ENCODE peak calls at places on chromosomes 12 and 14, in five cellular contexts. One of them, this sample, is unnamed.

GRCh38 chr14:41549821-41550597 is 56.7 kb upstream of the LRFN5 start:
- DNase-seq in Caco-2: no peak
- DNase-seq in epithelial cell of esophagus: peak; percentile 34
- DNase-seq in ELR: peak; percentile 56
- DNase-seq in HCEC 1CT: no peak
- DNase-seq in this sample: no peak

GRCh38 chr12:462936-463705 is 3.4 kb downstream of the B4GALNT3 start:
- DNase-seq in Caco-2: no peak
- DNase-seq in epithelial cell of esophagus: peak; percentile 81
- DNase-seq in ELR: no peak
- DNase-seq in HCEC 1CT: no peak
- DNase-seq in this sample: no peak

GRCh38 chr12:93573552-93574223 is 1.2 kb downstream of the SOCS2 start:
- DNase-seq in Caco-2: peak; percentile 48
- DNase-seq in epithelial cell of esophagus: peak; percentile 77
- DNase-seq in ELR: peak; percentile 84
- DNase-seq in HCEC 1CT: peak; percentile 56
- DNase-seq in this sample: no peak

GRCh38 chr12:93015970-93016751 is 87.1 kb upstream of the EEA1 start:
- DNase-seq in Caco-2: peak; percentile 81
- DNase-seq in epithelial cell of esophagus: peak; percentile 52
- DNase-seq in ELR: no peak
- DNase-seq in HCEC 1CT: no peak
- DNase-seq in this sample: no peak

GRCh38 chr12:49810159-49810459 is 18.1 kb downstream of the NCKAP5L start:
- DNase-seq in Caco-2: no peak
- DNase-seq in epithelial cell of esophagus: no peak
- DNase-seq in ELR: no peak
- DNase-seq in HCEC 1CT: no peak
- DNase-seq in this sample: no peak

GRCh38 chr14:85466678-85467077 is 63.3 kb upstream of the FLRT2 start:
- DNase-seq in Caco-2: no peak
- DNase-seq in epithelial cell of esophagus: peak; percentile 15
- DNase-seq in ELR: peak; percentile 50
- DNase-seq in HCEC 1CT: peak; percentile 21
- DNase-seq in this sample: no peak

GRCh38 chr12:120761581-120761980 is 36.0 kb downstream of the ACADS start:
- DNase-seq in Caco-2: no peak
- DNase-seq in epithelial cell of esophagus: peak; percentile 99
- DNase-seq in ELR: no peak
- DNase-seq in HCEC 1CT: no peak
- DNase-seq in this sample: no peak

GRCh38 chr12:54240971-54241588 is 38.8 kb downstream of the CBX5 start:
- DNase-seq in Caco-2: no peak
- DNase-seq in epithelial cell of esophagus: peak; percentile 78
- DNase-seq in ELR: no peak
- DNase-seq in HCEC 1CT: no peak
- DNase-seq in this sample: no peak

GRCh38 chr14:21852061-21852664 is 178.5 kb upstream of the OR4E1 start:
- DNase-seq in Caco-2: peak; percentile 46
- DNase-seq in epithelial cell of esophagus: peak; percentile 54
- DNase-seq in ELR: peak; percentile 34
- DNase-seq in HCEC 1CT: peak; percentile 5
- DNase-seq in this sample: peak; percentile 4

GRCh38 chr14:31895206-31895605 is 181.9 kb upstream of the ARHGAP5 start:
- DNase-seq in Caco-2: no peak
- DNase-seq in epithelial cell of esophagus: peak; percentile 87
- DNase-seq in ELR: peak; percentile 88
- DNase-seq in HCEC 1CT: peak; percentile 77
- DNase-seq in this sample: no peak

GRCh38 chr14:96616168-96616681 is 114.0 kb downstream of the PAPOLA start:
- DNase-seq in Caco-2: no peak
- DNase-seq in epithelial cell of esophagus: no peak
- DNase-seq in ELR: no peak
- DNase-seq in HCEC 1CT: no peak
- DNase-seq in this sample: no peak

GRCh38 chr12:43285248-43285647 is 266.8 kb downstream of the ADAMTS20 start:
- DNase-seq in Caco-2: no peak
- DNase-seq in epithelial cell of esophagus: peak; percentile 91
- DNase-seq in ELR: peak; percentile 92
- DNase-seq in HCEC 1CT: peak; percentile 96
- DNase-seq in this sample: no peak

GRCh38 chr12:86179855-86180254 is 76.3 kb downstream of the MGAT4C start:
- DNase-seq in Caco-2: no peak
- DNase-seq in epithelial cell of esophagus: no peak
- DNase-seq in ELR: no peak
- DNase-seq in HCEC 1CT: no peak
- DNase-seq in this sample: no peak

GRCh38 chr14:28141662-28142061 is 624.9 kb upstream of the FOXG1 start:
- DNase-seq in Caco-2: no peak
- DNase-seq in epithelial cell of esophagus: no peak
- DNase-seq in ELR: no peak
- DNase-seq in HCEC 1CT: no peak
- DNase-seq in this sample: no peak

GRCh38 chr12:46764005-46764404 is 61.8 kb downstream of the SLC38A4 start:
- DNase-seq in Caco-2: no peak
- DNase-seq in epithelial cell of esophagus: no peak
- DNase-seq in ELR: no peak
- DNase-seq in HCEC 1CT: no peak
- DNase-seq in this sample: no peak

GRCh38 chr12:78871566-78871965 is 7.0 kb downstream of the SYT1 start:
- DNase-seq in Caco-2: no peak
- DNase-seq in epithelial cell of esophagus: no peak
- DNase-seq in ELR: no peak
- DNase-seq in HCEC 1CT: no peak
- DNase-seq in this sample: no peak

GRCh38 chr12:46110220-46110700 is 119.9 kb upstream of the SCAF11 start:
- DNase-seq in Caco-2: no peak
- DNase-seq in epithelial cell of esophagus: peak; percentile 31
- DNase-seq in ELR: no peak
- DNase-seq in HCEC 1CT: no peak
- DNase-seq in this sample: no peak

GRCh38 chr12:55847603-55848329 is 5.0 kb upstream of the MMP19 start:
- DNase-seq in Caco-2: no peak
- DNase-seq in epithelial cell of esophagus: peak; percentile 87
- DNase-seq in ELR: peak; percentile 98
- DNase-seq in HCEC 1CT: peak; percentile 100
- DNase-seq in this sample: no peak

GRCh38 chr14:51082394-51082793 is 12.5 kb downstream of the TRIM9 start:
- DNase-seq in Caco-2: no peak
- DNase-seq in epithelial cell of esophagus: no peak
- DNase-seq in ELR: no peak
- DNase-seq in HCEC 1CT: peak; percentile 26
- DNase-seq in this sample: no peak

GRCh38 chr14:104117341-104118005 is 20.9 kb upstream of the KIF26A start:
- DNase-seq in Caco-2: peak; percentile 22
- DNase-seq in epithelial cell of esophagus: no peak
- DNase-seq in ELR: no peak
- DNase-seq in HCEC 1CT: no peak
- DNase-seq in this sample: no peak

GRCh38 chr12:40107098-40107802 is 1.4 kb upstream of the SLC2A13 start:
- DNase-seq in Caco-2: peak; percentile 79
- DNase-seq in epithelial cell of esophagus: peak; percentile 84
- DNase-seq in ELR: peak; percentile 81
- DNase-seq in HCEC 1CT: peak; percentile 70
- DNase-seq in this sample: peak; percentile 79

GRCh38 chr12:25058619-25059018 is 109.7 kb upstream of the BCAT1 start:
- DNase-seq in Caco-2: no peak
- DNase-seq in epithelial cell of esophagus: no peak
- DNase-seq in ELR: no peak
- DNase-seq in HCEC 1CT: no peak
- DNase-seq in this sample: no peak

GRCh38 chr12:84361651-84362551 is 550.7 kb downstream of the SLC6A15 start:
- DNase-seq in Caco-2: no peak
- DNase-seq in epithelial cell of esophagus: no peak
- DNase-seq in ELR: no peak
- DNase-seq in HCEC 1CT: no peak
- DNase-seq in this sample: no peak

GRCh38 chr14:23481992-23482813 is 12.7 kb downstream of the NGDN start:
- DNase-seq in Caco-2: no peak
- DNase-seq in epithelial cell of esophagus: no peak
- DNase-seq in ELR: no peak
- DNase-seq in HCEC 1CT: no peak
- DNase-seq in this sample: no peak

GRCh38 chr14:58593977-58594376 is 43.8 kb upstream of the DACT1 start:
- DNase-seq in Caco-2: no peak
- DNase-seq in epithelial cell of esophagus: no peak
- DNase-seq in ELR: no peak
- DNase-seq in HCEC 1CT: no peak
- DNase-seq in this sample: no peak

GRCh38 chr12:97640826-97641225 is 178.2 kb downstream of the RMST start:
- DNase-seq in Caco-2: no peak
- DNase-seq in epithelial cell of esophagus: no peak
- DNase-seq in ELR: no peak
- DNase-seq in HCEC 1CT: no peak
- DNase-seq in this sample: no peak

GRCh38 chr14:81298911-81299310 is 78.2 kb upstream of the GTF2A1 start:
- DNase-seq in Caco-2: no peak
- DNase-seq in epithelial cell of esophagus: no peak
- DNase-seq in ELR: no peak
- DNase-seq in HCEC 1CT: no peak
- DNase-seq in this sample: no peak

GRCh38 chr14:104230119-104230885 is 91.9 kb downstream of the KIF26A start:
- DNase-seq in Caco-2: no peak
- DNase-seq in epithelial cell of esophagus: no peak
- DNase-seq in ELR: no peak
- DNase-seq in HCEC 1CT: no peak
- DNase-seq in this sample: no peak

GRCh38 chr14:93035917-93036651 is 79.6 kb downstream of the ITPK1 start:
- DNase-seq in Caco-2: peak; percentile 67
- DNase-seq in epithelial cell of esophagus: peak; percentile 36
- DNase-seq in ELR: peak; percentile 54
- DNase-seq in HCEC 1CT: no peak
- DNase-seq in this sample: peak; percentile 95

GRCh38 chr14:81729622-81730021 is 196.0 kb upstream of the SEL1L start:
- DNase-seq in Caco-2: no peak
- DNase-seq in epithelial cell of esophagus: no peak
- DNase-seq in ELR: no peak
- DNase-seq in HCEC 1CT: no peak
- DNase-seq in this sample: no peak

GRCh38 chr14:88002421-88002820 is 2.5 kb upstream of the GPR65 start:
- DNase-seq in Caco-2: no peak
- DNase-seq in epithelial cell of esophagus: no peak
- DNase-seq in ELR: no peak
- DNase-seq in HCEC 1CT: no peak
- DNase-seq in this sample: no peak